ENCODE peak calls at places on chromosomes 7 and 10, in four cellular contexts. E is NT2/D1, D is AG04450, I is fibroblast of lung. N is an unnamed sample. For H3K27me3 and H3K9me3, the result is how much of the 10 kb centered on the place peaks cover.

GRCh38 chr7:131203291-131203976 is 124.2 kb upstream of the MKLN1 start:
- DNase-seq in E (no peak), D (no peak), I (no peak), N (no peak)

GRCh38 chr7:39971924-39972323 is 21.9 kb downstream of the CDK13 start:
- DNase-seq in E (no peak), D (no peak), I (no peak), N (no peak)

GRCh38 chr7:131546583-131547111 is 9.8 kb downstream of the PODXL start:
- DNase-seq in E (peak), D (no peak), I (no peak), N (peak)

GRCh38 chr7:41910916-41911315 is 208.0 kb upstream of the INHBA start:
- DNase-seq in E (no peak), D (no peak), I (no peak), N (no peak)

GRCh38 chr10:48605786-48606529 is 1.1 kb upstream of the ARHGAP22 start:
- DNase-seq in E (no peak), D (no peak), I (no peak), N (peak)

GRCh38 chr10:31728698-31729224 is 199.9 kb downstream of the ARHGAP12 start:
- DNase-seq in E (no peak), D (no peak), I (no peak), N (no peak)

GRCh38 chr10:77881636-77882035 is 44.9 kb downstream of the DLG5 start:
- DNase-seq in E (no peak), D (no peak), I (no peak), N (no peak)

GRCh38 chr7:131501422-131501821 is 55.0 kb downstream of the PODXL start:
- DNase-seq in E (no peak), D (peak), I (peak), N (no peak)

GRCh38 chr10:61175331-61175730 is 231.3 kb upstream of the RHOBTB1 start:
- DNase-seq in E (no peak), D (no peak), I (peak), N (no peak)

GRCh38 chr7:150909192-150909591 is 56.9 kb downstream of the AOC1 start:
- DNase-seq in E (no peak), D (no peak), I (no peak), N (no peak)

GRCh38 chr7:103658055-103659010 is 212.3 kb upstream of the SLC26A5 start:
- DNase-seq in E (no peak), D (no peak), I (no peak), N (no peak)

GRCh38 chr10:60733189-60733815 is 45.0 kb upstream of the CDK1 start:
- DNase-seq in E (no peak), D (no peak), I (peak), N (peak)

GRCh38 chr10:14008648-14009072 is 322.1 kb downstream of the FRMD4A start:
- DNase-seq in E (no peak), D (no peak), I (peak), N (no peak)

GRCh38 chr7:92135100-92135429 is 788 bp upstream of the CYP51A1 start:
- DNase-seq in E (peak), D (no peak), I (no peak), N (peak)

GRCh38 chr7:47310020-47310419 is 271.9 kb downstream of the TNS3 start:
- DNase-seq in E (no peak), D (no peak), I (no peak), N (no peak)

GRCh38 chr10:125005312-125006187 is 63.6 kb downstream of the ZRANB1 start:
- DNase-seq in E (no peak), D (no peak), I (no peak), N (no peak)

GRCh38 chr7:139494835-139495568 is 11.5 kb upstream of the KLRG2 start:
- DNase-seq in E (no peak), D (no peak), I (no peak), N (no peak)

GRCh38 chr7:289209-289755 is 688 bp upstream of the FOXL3 start:
- DNase-seq in E (no peak), D (no peak), I (no peak), N (no peak)
- H3K27me3 ChIP-seq in E (under half), D (half or more), I (under half), N (under half)

DNA sequence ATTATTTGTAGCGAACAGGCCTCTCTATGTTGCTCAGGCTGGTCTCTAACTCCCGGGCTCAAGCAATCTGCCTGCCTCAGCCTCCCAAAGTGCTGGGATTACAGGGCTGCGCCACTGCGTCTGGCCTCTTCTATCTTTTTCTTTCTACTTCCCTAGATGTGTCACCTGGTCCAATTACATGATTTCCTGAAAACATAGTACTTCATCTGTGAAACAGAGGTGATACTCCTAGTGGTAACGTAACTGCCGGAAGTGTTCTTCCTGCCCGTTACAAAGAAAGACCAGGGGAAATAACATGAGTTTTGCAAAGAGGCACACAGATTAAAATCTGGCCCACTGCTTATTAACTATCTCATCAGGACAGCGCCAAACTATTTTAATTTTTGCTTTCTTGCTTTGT is 18.4 kb upstream of the HGF start:
- DNase-seq in E (no peak), D (no peak), I (no peak), N (no peak)
- H3K4me3 ChIP-seq in E (no peak), D (no peak), I (no peak), N (no peak)

DNA sequence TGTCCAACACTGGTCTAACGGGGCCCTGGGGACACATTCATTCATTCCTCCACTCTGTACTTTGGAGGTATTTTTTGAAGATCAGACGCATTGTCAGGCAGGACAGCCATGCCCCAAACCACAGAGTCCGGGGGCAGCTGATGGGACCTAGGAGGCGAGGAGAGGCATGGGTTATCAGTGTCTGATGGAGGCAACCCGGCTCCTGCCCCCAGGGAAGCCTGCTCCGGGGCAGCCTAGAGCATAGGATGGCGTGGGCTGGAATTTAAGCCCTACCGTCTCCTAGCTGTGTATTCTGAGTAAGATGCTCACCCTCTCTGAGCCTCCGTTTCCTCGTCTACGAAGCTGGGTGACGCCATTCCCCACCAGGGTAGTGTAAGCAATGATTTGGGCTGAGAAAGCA is 55.4 kb upstream of the ELN start:
- DNase-seq in E (no peak), D (no peak), I (no peak), N (no peak)
- H3K9me3 ChIP-seq in E (under half), D (under half), I (under half), N (under half)

GRCh38 chr7:2476298-2476697 is at the start of gene GRIFIN:
- DNase-seq in E (no peak), D (no peak), I (no peak), N (no peak)

GRCh38 chr7:2474224-2474623 is 2.0 kb downstream of the GRIFIN start:
- DNase-seq in E (no peak), D (no peak), I (no peak), N (no peak)

GRCh38 chr7:2475678-2476015 is 551 bp downstream of the GRIFIN start:
- DNase-seq in E (no peak), D (no peak), I (no peak), N (no peak)

GRCh38 chr7:2473496-2474180 is 2.6 kb downstream of the GRIFIN start:
- DNase-seq in E (no peak), D (no peak), I (no peak), N (no peak)

GRCh38 chr7:2474813-2475677 is 1.2 kb downstream of the GRIFIN start:
- DNase-seq in E (no peak), D (no peak), I (no peak), N (no peak)
- H3K27me3 ChIP-seq in E (under half), D (under half), I (under half), N (under half)

GRCh38 chr7:123557016-123557630 is 495 bp downstream of the NDUFA5 start:
- DNase-seq in E (no peak), D (no peak), I (peak), N (no peak)

GRCh38 chr7:123562121-123562520 is 4.5 kb upstream of the NDUFA5 start:
- DNase-seq in E (no peak), D (no peak), I (no peak), N (no peak)

GRCh38 chr7:123555484-123555883 is 2.1 kb downstream of the NDUFA5 start:
- DNase-seq in E (no peak), D (no peak), I (no peak), N (no peak)

GRCh38 chr7:123557631-123558505 is at the start of gene NDUFA5:
- DNase-seq in E (peak), D (peak), I (peak), N (peak)

GRCh38 chr7:123558506-123558874 is 872 bp upstream of the NDUFA5 start:
- DNase-seq in E (no peak), D (no peak), I (no peak), N (no peak)
- H3K4me3 ChIP-seq in E (no peak), D (peak), I (peak), N (peak)

N was measured in MG63.